ENCODE peak calls at places on chromosome 2, in seven cellular contexts. L is activated CD4-positive, alpha-beta T cell treated with anti-CD3 and anti-CD28 coated beads, Interleukin-2, amount 50 U/mL, for 48 hours; C is NCI-H345; N is activated gamma-delta T cell treated with Interleukin-2 at 50 U/mL for 16 hours; U is stimulated activated CD4-positive, alpha-beta T cell treated with anti-CD3 and anti-CD28 coated beads, Interleukin-1b, Interleukin-23, amount 100 ng/mL, for 24 hours; X is erythroblast; P is hepatic stellate cell. V is an unnamed sample.

GRCh38 chr2:23426284-23426905 is 41.4 kb downstream of the KLHL29 start:
- DNase-seq in P (peak; percentile 79), U (no peak), X (no peak), L (no peak), C (no peak), N (no peak), V (peak; percentile 38)

GRCh38 chr2:137231616-137232015 is 466.3 kb downstream of the THSD7B start:
- DNase-seq in N (no peak), C (no peak), L (no peak), U (no peak), P (no peak), X (no peak), V (no peak)

GRCh38 chr2:163077241-163077640 is 238.7 kb upstream of the KCNH7 start:
- DNase-seq in L (no peak), X (no peak), P (no peak), U (no peak), N (no peak), C (no peak), V (no peak)

GRCh38 chr2:59150430-59150829 is 909.3 kb upstream of the FANCL start:
- DNase-seq in X (no peak), N (no peak), C (no peak), U (no peak), L (no peak), P (no peak), V (no peak)

GRCh38 chr2:178718283-178718682 is 88.9 kb downstream of the TTN start:
- DNase-seq in X (no peak), L (no peak), P (no peak), N (no peak), C (no peak), U (no peak), V (no peak)

GRCh38 chr2:85439111-85439477 is 20.6 kb downstream of the SH2D6 start:
- DNase-seq in L (no peak), P (no peak), X (no peak), U (no peak), C (no peak), N (no peak), V (no peak)

GRCh38 chr2:68387408-68388350 is 22.6 kb downstream of the PLEK start:
- DNase-seq in P (no peak), U (no peak), X (no peak), C (no peak), N (no peak), L (peak; percentile 31), V (no peak)

GRCh38 chr2:99949963-99950362 is 192.4 kb downstream of the AFF3 start:
- DNase-seq in U (no peak), C (no peak), N (no peak), X (no peak), L (no peak), P (no peak), V (no peak)

GRCh38 chr2:183010112-183010511 is 28.1 kb downstream of the NCKAP1 start:
- DNase-seq in L (no peak), P (no peak), C (no peak), U (no peak), N (no peak), X (peak; percentile 92), V (peak; percentile 35)

GRCh38 chr2:111246620-111247061 is 125.9 kb downstream of the BCL2L11 start:
- DNase-seq in N (no peak), P (no peak), L (no peak), U (no peak), X (no peak), C (no peak), V (peak; percentile 9)

GRCh38 chr2:233857511-233858118 is 3.3 kb upstream of the HJURP start:
- DNase-seq in U (peak; percentile 28), L (peak; percentile 76), C (no peak), X (peak; percentile 97), N (peak; percentile 47), P (peak; percentile 49), V (no peak)

GRCh38 chr2:191318037-191318728 is 73.0 kb downstream of the MYO1B start:
- DNase-seq in P (peak; percentile 17), N (no peak), X (no peak), U (no peak), C (no peak), L (no peak), V (peak; percentile 60)

GRCh38 chr2:58133395-58133794 is 86.8 kb downstream of the VRK2 start:
- DNase-seq in X (no peak), N (no peak), P (no peak), L (no peak), C (no peak), U (no peak), V (peak; percentile 14)

GRCh38 chr2:96090181-96090500 is 26.2 kb downstream of the ADRA2B start:
- DNase-seq in C (no peak), P (no peak), U (no peak), N (no peak), X (no peak), L (peak; percentile 0), V (no peak)

GRCh38 chr2:159807183-159808037 is 9.4 kb upstream of the CD302 start:
- DNase-seq in L (no peak), X (peak; percentile 59), C (peak; percentile 39), N (no peak), U (no peak), P (peak; percentile 58), V (peak; percentile 27)

GRCh38 chr2:68742638-68743037 is 8.0 kb downstream of the ARHGAP25 start:
- DNase-seq in L (no peak), C (no peak), X (no peak), P (no peak), N (no peak), U (no peak), V (no peak)